ENCODE peak calls at places on chromosomes 12 and 14, in seven cellular contexts. One of them, this sample, is unnamed.

GRCh38 chr12:117629454-117629853 is 268.0 kb upstream of the NOS1 start:
- DNase-seq in neural progenitor cell: no peak
- DNase-seq in breast epithelium: no peak
- DNase-seq in A673: no peak
- DNase-seq in ovary: no peak
- DNase-seq in substantia nigra: no peak
- DNase-seq in lung: no peak
- DNase-seq in this sample: no peak

GRCh38 chr12:89800435-89800834 is 91.8 kb upstream of the ATP2B1 start:
- DNase-seq in A673: no peak
- DNase-seq in ovary: no peak
- DNase-seq in lung: no peak
- DNase-seq in substantia nigra: no peak
- DNase-seq in breast epithelium: no peak
- DNase-seq in neural progenitor cell: no peak
- DNase-seq in this sample: no peak

GRCh38 chr12:58310828-58311273 is 369.5 kb downstream of the ATP23 start:
- DNase-seq in ovary: no peak
- DNase-seq in substantia nigra: no peak
- DNase-seq in breast epithelium: no peak
- DNase-seq in A673: no peak
- DNase-seq in lung: no peak
- DNase-seq in neural progenitor cell: no peak
- DNase-seq in this sample: no peak

GRCh38 chr14:22814945-22815713 is at the start of gene SLC7A7:
- DNase-seq in lung: peak
- DNase-seq in breast epithelium: no peak
- DNase-seq in A673: no peak
- DNase-seq in ovary: no peak
- DNase-seq in neural progenitor cell: no peak
- DNase-seq in substantia nigra: no peak
- DNase-seq in this sample: no peak

GRCh38 chr14:68655961-68656360 is 136.9 kb downstream of the ZFP36L1 start:
- DNase-seq in substantia nigra: no peak
- DNase-seq in lung: no peak
- DNase-seq in neural progenitor cell: peak
- DNase-seq in A673: no peak
- DNase-seq in breast epithelium: peak
- DNase-seq in ovary: peak
- DNase-seq in this sample: no peak

GRCh38 chr14:32078030-32078793 is 1.1 kb downstream of the ARHGAP5 start:
- DNase-seq in neural progenitor cell: peak
- DNase-seq in lung: peak
- DNase-seq in breast epithelium: peak
- DNase-seq in substantia nigra: peak
- DNase-seq in A673: no peak
- DNase-seq in ovary: peak
- DNase-seq in this sample: peak

GRCh38 chr14:100902792-100903191 is 730 bp downstream of the RTL1 start:
- DNase-seq in substantia nigra: no peak
- DNase-seq in neural progenitor cell: peak
- DNase-seq in breast epithelium: no peak
- DNase-seq in A673: no peak
- DNase-seq in ovary: no peak
- DNase-seq in lung: peak
- DNase-seq in this sample: no peak

GRCh38 chr14:64823305-64823985 is 56.3 kb downstream of the SPTB start:
- DNase-seq in substantia nigra: peak
- DNase-seq in lung: peak
- DNase-seq in ovary: peak
- DNase-seq in A673: peak
- DNase-seq in neural progenitor cell: peak
- DNase-seq in breast epithelium: peak
- DNase-seq in this sample: peak

GRCh38 chr14:104425171-104425681 is 154.3 kb upstream of the C14orf180 start:
- DNase-seq in lung: no peak
- DNase-seq in substantia nigra: no peak
- DNase-seq in A673: no peak
- DNase-seq in neural progenitor cell: no peak
- DNase-seq in breast epithelium: no peak
- DNase-seq in ovary: no peak
- DNase-seq in this sample: no peak

GRCh38 chr14:93285048-93285447 is 47.8 kb downstream of the BTBD7 start:
- DNase-seq in neural progenitor cell: no peak
- DNase-seq in breast epithelium: no peak
- DNase-seq in lung: no peak
- DNase-seq in A673: no peak
- DNase-seq in substantia nigra: no peak
- DNase-seq in ovary: no peak
- DNase-seq in this sample: no peak

GRCh38 chr12:96327889-96328288 is 72.3 kb downstream of the CDK17 start:
- DNase-seq in neural progenitor cell: no peak
- DNase-seq in breast epithelium: no peak
- DNase-seq in substantia nigra: no peak
- DNase-seq in lung: no peak
- DNase-seq in ovary: no peak
- DNase-seq in A673: no peak
- DNase-seq in this sample: no peak

GRCh38 chr14:89243286-89243685 is 173.7 kb downstream of the FOXN3 start:
- DNase-seq in A673: no peak
- DNase-seq in substantia nigra: no peak
- DNase-seq in breast epithelium: no peak
- DNase-seq in lung: no peak
- DNase-seq in ovary: no peak
- DNase-seq in neural progenitor cell: no peak
- DNase-seq in this sample: no peak

GRCh38 chr12:20342111-20342510 is 26.2 kb upstream of the PDE3A start:
- DNase-seq in substantia nigra: no peak
- DNase-seq in breast epithelium: no peak
- DNase-seq in ovary: no peak
- DNase-seq in A673: no peak
- DNase-seq in lung: no peak
- DNase-seq in neural progenitor cell: no peak
- DNase-seq in this sample: no peak

GRCh38 chr12:3882896-3883564 is 9.8 kb upstream of the PARP11 start:
- DNase-seq in A673: peak
- DNase-seq in substantia nigra: no peak
- DNase-seq in lung: no peak
- DNase-seq in ovary: no peak
- DNase-seq in breast epithelium: no peak
- DNase-seq in neural progenitor cell: no peak
- DNase-seq in this sample: no peak

GRCh38 chr12:109131522-109132050 is 15.2 kb downstream of the ACACB start:
- DNase-seq in ovary: no peak
- DNase-seq in A673: no peak
- DNase-seq in lung: no peak
- DNase-seq in breast epithelium: no peak
- DNase-seq in substantia nigra: no peak
- DNase-seq in neural progenitor cell: no peak
- DNase-seq in this sample: no peak

GRCh38 chr12:34343766-34344165 is 321.5 kb downstream of the ALG10 start:
- DNase-seq in breast epithelium: no peak
- DNase-seq in lung: no peak
- DNase-seq in ovary: no peak
- DNase-seq in neural progenitor cell: no peak
- DNase-seq in substantia nigra: no peak
- DNase-seq in A673: no peak
- DNase-seq in this sample: no peak

GRCh38 chr12:121033625-121034349 is 5.3 kb downstream of the OASL start:
- DNase-seq in breast epithelium: no peak
- DNase-seq in ovary: no peak
- DNase-seq in substantia nigra: no peak
- DNase-seq in A673: peak
- DNase-seq in neural progenitor cell: no peak
- DNase-seq in lung: no peak
- DNase-seq in this sample: no peak

GRCh38 chr12:1093166-1093751 is 102.2 kb downstream of the ERC1 start:
- DNase-seq in substantia nigra: no peak
- DNase-seq in breast epithelium: no peak
- DNase-seq in neural progenitor cell: peak
- DNase-seq in A673: peak
- DNase-seq in ovary: no peak
- DNase-seq in lung: no peak
- DNase-seq in this sample: no peak

GRCh38 chr14:36747411-36748184 is 85.9 kb downstream of the PAX9 start:
- DNase-seq in A673: peak
- DNase-seq in substantia nigra: no peak
- DNase-seq in ovary: no peak
- DNase-seq in breast epithelium: no peak
- DNase-seq in lung: no peak
- DNase-seq in neural progenitor cell: peak
- DNase-seq in this sample: no peak

GRCh38 chr12:80704430-80704829 is 3.0 kb upstream of the MYF6 start:
- DNase-seq in ovary: no peak
- DNase-seq in breast epithelium: no peak
- DNase-seq in A673: no peak
- DNase-seq in neural progenitor cell: no peak
- DNase-seq in substantia nigra: no peak
- DNase-seq in lung: no peak
- DNase-seq in this sample: no peak

GRCh38 chr12:117030187-117030896 is 68.9 kb downstream of the TESC start:
- DNase-seq in lung: no peak
- DNase-seq in ovary: no peak
- DNase-seq in breast epithelium: no peak
- DNase-seq in substantia nigra: no peak
- DNase-seq in A673: no peak
- DNase-seq in neural progenitor cell: no peak
- DNase-seq in this sample: peak

GRCh38 chr14:44151120-44151519 is 356.0 kb downstream of the FSCB start:
- DNase-seq in ovary: no peak
- DNase-seq in lung: no peak
- DNase-seq in neural progenitor cell: no peak
- DNase-seq in breast epithelium: no peak
- DNase-seq in A673: no peak
- DNase-seq in substantia nigra: no peak
- DNase-seq in this sample: no peak

GRCh38 chr12:112716099-112717093 is 75.2 kb upstream of the RPH3A start:
- DNase-seq in A673: peak
- DNase-seq in substantia nigra: no peak
- DNase-seq in ovary: no peak
- DNase-seq in breast epithelium: no peak
- DNase-seq in neural progenitor cell: peak
- DNase-seq in lung: no peak
- DNase-seq in this sample: peak

GRCh38 chr14:101318271-101318670 is 243.0 kb upstream of the DIO3 start:
- DNase-seq in lung: no peak
- DNase-seq in breast epithelium: no peak
- DNase-seq in substantia nigra: no peak
- DNase-seq in ovary: no peak
- DNase-seq in A673: no peak
- DNase-seq in neural progenitor cell: no peak
- DNase-seq in this sample: no peak

DNA sequence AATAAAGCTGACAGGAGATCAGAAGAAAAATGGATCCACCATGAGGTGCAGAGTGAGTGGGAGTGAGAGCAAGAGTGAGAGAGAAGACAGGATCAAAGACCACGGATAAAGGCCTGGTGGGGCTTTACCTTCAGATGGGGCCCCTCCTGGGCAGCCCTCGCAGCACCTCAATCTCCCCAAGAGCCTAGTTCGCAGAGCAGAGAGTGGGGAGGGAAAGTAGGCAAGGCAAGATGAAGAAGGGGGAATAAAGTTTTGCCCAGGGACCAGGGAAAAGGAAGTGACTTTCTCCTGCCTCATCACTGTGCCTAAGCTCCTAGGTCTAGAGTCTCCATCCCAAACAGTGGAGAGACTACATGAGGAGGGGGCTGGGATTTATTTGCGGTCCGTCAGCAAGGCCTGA is 10.3 kb downstream of the OR10P1 start:
- DNase-seq in neural progenitor cell: no peak
- DNase-seq in ovary: no peak
- DNase-seq in lung: no peak
- DNase-seq in breast epithelium: no peak
- DNase-seq in A673: no peak
- DNase-seq in substantia nigra: no peak
- DNase-seq in this sample: no peak
- H3K27ac ChIP-seq in neural progenitor cell: no peak
- H3K27ac ChIP-seq in ovary: no peak
- H3K27ac ChIP-seq in lung: no peak
- H3K27ac ChIP-seq in breast epithelium: no peak
- H3K27ac ChIP-seq in A673: no peak
- H3K27ac ChIP-seq in substantia nigra: peak
- H3K27ac ChIP-seq in this sample: no peak

GRCh38 chr12:70317781-70318180 is 48.3 kb upstream of the KCNMB4 start:
- DNase-seq in lung: no peak
- DNase-seq in breast epithelium: no peak
- DNase-seq in ovary: no peak
- DNase-seq in neural progenitor cell: no peak
- DNase-seq in A673: no peak
- DNase-seq in substantia nigra: no peak
- DNase-seq in this sample: no peak
- H3K27ac ChIP-seq in lung: no peak
- H3K27ac ChIP-seq in breast epithelium: no peak
- H3K27ac ChIP-seq in ovary: no peak
- H3K27ac ChIP-seq in neural progenitor cell: no peak
- H3K27ac ChIP-seq in A673: no peak
- H3K27ac ChIP-seq in substantia nigra: no peak
- H3K27ac ChIP-seq in this sample: no peak

GRCh38 chr12:92552412-92553108 is 150.2 kb upstream of the PLEKHG7 start:
- DNase-seq in breast epithelium: no peak
- DNase-seq in lung: no peak
- DNase-seq in ovary: no peak
- DNase-seq in A673: no peak
- DNase-seq in neural progenitor cell: no peak
- DNase-seq in substantia nigra: no peak
- DNase-seq in this sample: no peak
- H3K27ac ChIP-seq in breast epithelium: peak
- H3K27ac ChIP-seq in lung: peak
- H3K27ac ChIP-seq in ovary: no peak
- H3K27ac ChIP-seq in A673: no peak
- H3K27ac ChIP-seq in neural progenitor cell: no peak
- H3K27ac ChIP-seq in substantia nigra: no peak
- H3K27ac ChIP-seq in this sample: no peak

GRCh38 chr12:47772738-47773061 is 338 bp upstream of the SLC48A1 start:
- DNase-seq in ovary: no peak
- DNase-seq in A673: no peak
- DNase-seq in substantia nigra: no peak
- DNase-seq in neural progenitor cell: no peak
- DNase-seq in lung: no peak
- DNase-seq in breast epithelium: no peak
- DNase-seq in this sample: no peak
- H3K27ac ChIP-seq in ovary: no peak
- H3K27ac ChIP-seq in A673: no peak
- H3K27ac ChIP-seq in substantia nigra: peak
- H3K27ac ChIP-seq in neural progenitor cell: no peak
- H3K27ac ChIP-seq in lung: peak
- H3K27ac ChIP-seq in breast epithelium: peak
- H3K27ac ChIP-seq in this sample: peak

DNA sequence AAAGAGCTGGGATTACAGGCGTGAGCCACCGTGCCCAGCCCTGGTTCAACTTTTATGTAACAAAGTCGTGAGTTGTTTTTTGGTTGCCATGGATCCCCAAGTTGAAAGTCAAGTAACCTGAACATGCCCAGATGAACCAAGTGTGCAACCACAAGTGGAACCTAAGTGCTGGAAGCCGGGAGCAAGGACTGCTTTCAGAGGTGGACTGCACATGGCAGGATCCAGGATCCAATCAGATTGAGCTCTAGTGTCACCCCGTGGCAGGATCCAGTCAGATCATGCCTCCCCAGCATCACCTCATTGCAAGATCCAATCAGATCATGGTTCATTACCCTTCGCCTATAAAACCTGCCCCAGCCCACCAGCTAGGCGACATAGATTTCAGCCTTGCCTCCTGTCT is 43.8 kb upstream of the VASH1 start:
- DNase-seq in substantia nigra: no peak
- DNase-seq in neural progenitor cell: no peak
- DNase-seq in A673: no peak
- DNase-seq in lung: peak
- DNase-seq in ovary: no peak
- DNase-seq in breast epithelium: no peak
- DNase-seq in this sample: no peak
- H3K27ac ChIP-seq in substantia nigra: no peak
- H3K27ac ChIP-seq in neural progenitor cell: no peak
- H3K27ac ChIP-seq in A673: no peak
- H3K27ac ChIP-seq in lung: no peak
- H3K27ac ChIP-seq in ovary: no peak
- H3K27ac ChIP-seq in breast epithelium: no peak
- H3K27ac ChIP-seq in this sample: no peak